ENCODE peak calls at places on chromosomes 12 and 14, in nine cellular contexts. K, N, O, P, Z, E, C, B and X are unnamed samples.

GRCh38 chr12:56998981-56999380 is 7.4 kb downstream of the ZBTB39 start:
- DNase-seq in K (no peak), N (no peak), O (no peak), P (no peak), Z (no peak), E (no peak), C (no peak), B (no peak), X (no peak)

GRCh38 chr14:100819453-100819828 is 6.5 kb upstream of the MEG3 start:
- DNase-seq in K (no peak), N (no peak), O (no peak), P (no peak), Z (no peak), E (no peak), C (no peak), B (no peak), X (no peak)

GRCh38 chr12:66708704-66709443 is 30.0 kb upstream of the GRIP1 start:
- DNase-seq in K (no peak), N (no peak), O (peak; percentile 72), P (no peak), Z (no peak), E (no peak), C (peak; percentile 20), B (no peak), X (no peak)

GRCh38 chr14:64572721-64573508 is 23.2 kb downstream of the PPP1R36 start:
- DNase-seq in K (no peak), N (no peak), O (no peak), P (no peak), Z (no peak), E (peak; percentile 30), C (no peak), B (peak; percentile 13), X (peak; percentile 27)

GRCh38 chr12:114961491-114961890 is 277.5 kb upstream of the TBX3 start:
- DNase-seq in K (no peak), N (no peak), O (no peak), P (no peak), Z (no peak), E (no peak), C (no peak), B (no peak), X (no peak)

GRCh38 chr14:73237219-73237785 is at the start of gene PAPLN:
- DNase-seq in K (peak; percentile 71), N (no peak), O (peak; percentile 29), P (no peak), Z (peak; percentile 70), E (no peak), C (peak; percentile 53), B (no peak), X (no peak)

GRCh38 chr14:55599250-55599879 is 19.4 kb downstream of the KTN1 start:
- DNase-seq in K (no peak), N (no peak), O (peak; percentile 95), P (peak; percentile 68), Z (peak; percentile 65), E (no peak), C (peak; percentile 55), B (no peak), X (no peak)

GRCh38 chr12:50934981-50935807 is 17.1 kb upstream of the HIGD1C start:
- DNase-seq in K (no peak), N (no peak), O (no peak), P (no peak), Z (no peak), E (peak; percentile 26), C (peak; percentile 75), B (no peak), X (no peak)

DNA sequence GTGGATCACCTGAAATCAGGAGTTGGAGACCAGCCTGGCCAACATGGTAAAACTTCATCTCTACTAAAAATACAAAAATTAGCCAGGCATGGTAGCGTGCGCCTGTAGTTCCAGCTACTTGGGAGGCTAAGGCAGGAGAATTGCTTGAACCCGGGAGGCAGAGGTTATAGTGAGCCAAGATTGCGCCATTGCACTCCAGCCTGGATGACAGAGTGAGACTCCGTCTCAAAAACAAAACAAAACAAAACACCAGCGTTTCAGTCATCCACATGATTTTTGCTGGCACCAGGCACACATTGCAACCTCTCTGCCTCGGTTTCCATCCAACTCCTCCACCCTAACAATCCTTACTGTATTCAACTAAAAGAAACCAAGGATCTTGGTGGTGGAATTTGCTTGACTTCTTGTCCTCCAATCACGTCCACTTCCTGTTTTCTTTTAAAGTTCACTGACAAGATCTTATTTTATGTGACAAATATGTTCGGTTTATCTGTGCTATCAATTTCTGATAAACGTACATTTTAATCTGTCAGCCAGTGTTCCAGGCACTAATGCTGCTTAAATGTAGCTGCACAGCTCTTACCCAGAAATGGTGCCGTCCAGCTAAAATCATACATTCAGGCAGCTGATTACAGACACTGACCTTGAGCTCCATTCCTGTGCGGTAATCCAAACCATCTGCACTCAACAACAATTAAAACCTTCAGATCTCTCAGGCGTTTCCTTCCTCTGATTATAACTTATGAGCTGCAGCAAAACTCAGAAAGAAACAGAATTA is 26.7 kb upstream of the RASSF3 start:
- DNase-seq in K (no peak), N (no peak), O (no peak), P (no peak), Z (no peak), E (no peak), C (peak; percentile 34), B (no peak), X (no peak)
- H3K27ac ChIP-seq in K (no peak overlapping the region), N (no peak overlapping the region), O (no peak overlapping the region), P (peak overlapping the region; percentile 43), Z (peak overlapping the region; percentile 37), E (no peak overlapping the region), C (no peak overlapping the region), B (no peak overlapping the region), X (no peak overlapping the region)

GRCh38 chr12:76346236-76346635 is 2.0 kb downstream of the BBS10 start:
- DNase-seq in K (no peak), N (no peak), O (no peak), P (no peak), Z (no peak), E (no peak), C (peak; percentile 45), B (no peak), X (no peak)
- H3K27ac ChIP-seq in K (no peak overlapping the region), N (no peak overlapping the region), O (no peak overlapping the region), P (peak overlapping the region; percentile 55), Z (no peak overlapping the region), E (no peak overlapping the region), C (no peak overlapping the region), B (no peak overlapping the region), X (no peak overlapping the region)

GRCh38 chr12:92140919-92141536 is 4.6 kb downstream of the BTG1 start:
- DNase-seq in K (no peak), N (no peak), O (no peak), P (no peak), Z (no peak), E (no peak), C (no peak), B (no peak), X (no peak)

GRCh38 chr12:92144045-92144630 is 1.5 kb downstream of the BTG1 start:
- DNase-seq in K (peak; percentile 85), N (peak; percentile 67), O (peak; percentile 77), P (peak; percentile 67), Z (peak; percentile 64), E (peak; percentile 96), C (peak; percentile 98), B (peak; percentile 9), X (peak; percentile 40)

GRCh38 chr12:92141585-92142244 is 3.9 kb downstream of the BTG1 start:
- DNase-seq in K (no peak), N (no peak), O (no peak), P (no peak), Z (no peak), E (no peak), C (no peak), B (no peak), X (no peak)

GRCh38 chr12:92143280-92143679 is 2.4 kb downstream of the BTG1 start:
- DNase-seq in K (no peak), N (no peak), O (no peak), P (no peak), Z (no peak), E (no peak), C (no peak), B (no peak), X (no peak)

DNA sequence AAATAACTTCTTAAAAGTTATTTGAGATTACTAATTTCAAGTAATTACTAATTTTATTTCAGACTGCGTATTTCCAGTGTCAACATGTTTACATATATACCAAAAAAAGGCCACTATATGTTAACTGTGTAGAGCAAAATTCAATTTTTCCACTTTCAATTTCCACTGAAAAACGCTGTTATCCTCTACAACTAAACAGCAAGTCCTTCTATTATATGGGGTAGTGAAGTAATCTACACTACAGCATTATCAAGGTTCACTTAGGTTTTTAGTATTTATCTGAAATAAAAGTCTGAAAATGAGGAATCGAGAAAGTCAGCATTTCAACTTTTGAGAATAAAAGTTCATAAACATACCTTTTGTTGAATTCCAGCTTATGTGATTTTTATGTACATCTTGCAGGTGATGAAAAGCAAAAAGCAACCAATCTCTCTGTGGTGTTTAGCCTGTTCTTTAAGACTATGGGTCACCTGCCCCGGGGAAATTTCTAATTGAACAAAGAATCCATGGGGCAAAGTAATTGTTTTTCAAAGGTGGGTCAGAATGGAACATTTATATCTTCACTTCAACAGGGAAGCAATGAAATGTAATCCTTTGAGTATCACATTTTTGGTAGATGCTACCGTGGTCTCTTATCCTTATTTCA is 3.3 kb downstream of the BTG1 start:
- DNase-seq in K (no peak), N (no peak), O (no peak), P (no peak), Z (no peak), E (no peak), C (no peak), B (no peak), X (no peak)
- H3K27ac ChIP-seq in K (peak overlapping the region; percentile 97), N (peak overlapping the region; percentile 92), O (no peak overlapping the region), P (peak overlapping the region; percentile 99), Z (peak overlapping the region; percentile 97), E (no peak overlapping the region), C (peak overlapping the region; percentile 99), B (peak overlapping the region; percentile 95), X (no peak overlapping the region)

GRCh38 chr14:69154779-69155178 is 1.9 kb upstream of the DCAF5 start:
- DNase-seq in K (no peak), N (peak; percentile 6), O (peak; percentile 70), P (no peak), Z (no peak), E (no peak), C (peak; percentile 45), B (no peak), X (no peak)

GRCh38 chr14:69152944-69153847 is at the start of gene DCAF5:
- DNase-seq in K (peak; percentile 94), N (peak; percentile 92), O (peak; percentile 91), P (peak; percentile 98), Z (peak; percentile 96), E (peak; percentile 78), C (peak; percentile 97), B (peak; percentile 77), X (peak; percentile 73)

GRCh38 chr14:69151458-69152180 is 1.3 kb downstream of the DCAF5 start:
- DNase-seq in K (peak; percentile 83), N (peak; percentile 82), O (peak; percentile 70), P (peak; percentile 91), Z (peak; percentile 88), E (no peak), C (peak; percentile 66), B (peak; percentile 44), X (peak; percentile 73)

GRCh38 chr14:69152181-69152943 is 557 bp downstream of the DCAF5 start:
- DNase-seq in K (no peak), N (peak; percentile 51), O (peak; percentile 57), P (no peak), Z (no peak), E (no peak), C (peak; percentile 62), B (no peak), X (no peak)

DNA sequence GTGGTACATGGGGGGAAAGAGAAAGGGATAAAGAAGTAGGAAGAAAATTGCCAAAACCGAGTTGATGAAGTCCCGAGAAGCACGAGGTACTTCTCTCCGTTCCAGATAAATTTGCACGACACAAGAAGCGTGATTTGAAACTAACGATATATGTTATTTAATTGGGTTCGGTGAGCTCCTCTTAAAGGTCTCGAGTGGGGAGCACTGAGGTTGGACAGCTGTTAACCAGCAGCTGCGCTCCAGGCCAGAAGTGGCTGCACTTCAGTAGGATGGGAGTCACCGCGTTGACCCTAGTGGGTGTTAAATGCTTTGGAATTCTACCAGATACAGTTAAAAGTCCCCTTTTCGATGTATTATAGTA is 909 bp upstream of the DCAF5 start:
- DNase-seq in K (no peak), N (no peak), O (no peak), P (no peak), Z (peak; percentile 52), E (no peak), C (peak; percentile 27), B (no peak), X (no peak)
- H3K27ac ChIP-seq in K (peak overlapping the region; percentile 93), N (peak overlapping the region; percentile 51), O (no peak overlapping the region), P (peak overlapping the region; percentile 94), Z (peak overlapping the region; percentile 97), E (peak overlapping the region; percentile 77), C (peak overlapping the region; percentile 90), B (peak overlapping the region; percentile 80), X (peak overlapping the region; percentile 81)